ENCODE peak calls at places on chromosomes 12 and 14, in seven cellular contexts. One of them, this sample, is unnamed.

GRCh38 chr14:103089386-103090335 is 4.9 kb upstream of the EXOC3L4 start:
- DNase-seq in WERI-Rb-1: no peak
- DNase-seq in lower lobe of right lung: no peak
- DNase-seq in GM23248: no peak
- DNase-seq in fibroblast of lung: no peak
- DNase-seq in adrenal gland: no peak
- DNase-seq in heart left ventricle: no peak
- DNase-seq in this sample: no peak

GRCh38 chr12:94697631-94698030 is 47.3 kb upstream of the TMCC3 start:
- DNase-seq in WERI-Rb-1: no peak
- DNase-seq in lower lobe of right lung: no peak
- DNase-seq in GM23248: no peak
- DNase-seq in fibroblast of lung: no peak
- DNase-seq in adrenal gland: no peak
- DNase-seq in heart left ventricle: no peak
- DNase-seq in this sample: no peak

GRCh38 chr14:57031474-57031873 is 221.2 kb upstream of the OTX2 start:
- DNase-seq in WERI-Rb-1: no peak
- DNase-seq in lower lobe of right lung: no peak
- DNase-seq in GM23248: no peak
- DNase-seq in fibroblast of lung: no peak
- DNase-seq in adrenal gland: no peak
- DNase-seq in heart left ventricle: no peak
- DNase-seq in this sample: no peak

GRCh38 chr12:105100207-105100985 is 7.1 kb upstream of the WASHC4 start:
- DNase-seq in WERI-Rb-1: no peak
- DNase-seq in lower lobe of right lung: no peak
- DNase-seq in GM23248: peak; percentile 77
- DNase-seq in fibroblast of lung: peak; percentile 67
- DNase-seq in adrenal gland: no peak
- DNase-seq in heart left ventricle: no peak
- DNase-seq in this sample: no peak

GRCh38 chr12:54372113-54372806 is 8.0 kb upstream of the GPR84 start:
- DNase-seq in WERI-Rb-1: no peak
- DNase-seq in lower lobe of right lung: no peak
- DNase-seq in GM23248: no peak
- DNase-seq in fibroblast of lung: no peak
- DNase-seq in adrenal gland: no peak
- DNase-seq in heart left ventricle: no peak
- DNase-seq in this sample: no peak

GRCh38 chr14:92389598-92390126 is 66.7 kb downstream of the SLC24A4 start:
- DNase-seq in WERI-Rb-1: no peak
- DNase-seq in lower lobe of right lung: no peak
- DNase-seq in GM23248: no peak
- DNase-seq in fibroblast of lung: no peak
- DNase-seq in adrenal gland: no peak
- DNase-seq in heart left ventricle: no peak
- DNase-seq in this sample: no peak

GRCh38 chr12:49661191-49661590 is 37.8 kb downstream of the PRPF40B start:
- DNase-seq in WERI-Rb-1: no peak
- DNase-seq in lower lobe of right lung: no peak
- DNase-seq in GM23248: no peak
- DNase-seq in fibroblast of lung: no peak
- DNase-seq in adrenal gland: no peak
- DNase-seq in heart left ventricle: no peak
- DNase-seq in this sample: no peak

GRCh38 chr14:106691601-106692291 is 1165.4 kb downstream of the TMEM121 start:
- DNase-seq in WERI-Rb-1: peak; percentile 25
- DNase-seq in lower lobe of right lung: peak; percentile 56
- DNase-seq in GM23248: peak; percentile 0
- DNase-seq in fibroblast of lung: no peak
- DNase-seq in adrenal gland: peak; percentile 16
- DNase-seq in heart left ventricle: no peak
- DNase-seq in this sample: peak; percentile 40

GRCh38 chr12:121033625-121034349 is 5.3 kb downstream of the OASL start:
- DNase-seq in WERI-Rb-1: no peak
- DNase-seq in lower lobe of right lung: peak; percentile 43
- DNase-seq in GM23248: peak; percentile 78
- DNase-seq in fibroblast of lung: peak; percentile 51
- DNase-seq in adrenal gland: peak; percentile 49
- DNase-seq in heart left ventricle: no peak
- DNase-seq in this sample: peak; percentile 82

GRCh38 chr12:121455766-121456420 is 56.0 kb downstream of the RNF34 start:
- DNase-seq in WERI-Rb-1: no peak
- DNase-seq in lower lobe of right lung: no peak
- DNase-seq in GM23248: no peak
- DNase-seq in fibroblast of lung: no peak
- DNase-seq in adrenal gland: no peak
- DNase-seq in heart left ventricle: no peak
- DNase-seq in this sample: no peak

GRCh38 chr12:65170245-65170881 is 980 bp downstream of the LEMD3 start:
- DNase-seq in WERI-Rb-1: peak; percentile 74
- DNase-seq in lower lobe of right lung: peak; percentile 80
- DNase-seq in GM23248: peak; percentile 84
- DNase-seq in fibroblast of lung: peak; percentile 69
- DNase-seq in adrenal gland: peak; percentile 57
- DNase-seq in heart left ventricle: peak; percentile 49
- DNase-seq in this sample: peak; percentile 70

GRCh38 chr12:9736931-9737705 is 4.2 kb upstream of the CLECL1 start:
- DNase-seq in WERI-Rb-1: no peak
- DNase-seq in lower lobe of right lung: no peak
- DNase-seq in GM23248: no peak
- DNase-seq in fibroblast of lung: no peak
- DNase-seq in adrenal gland: no peak
- DNase-seq in heart left ventricle: no peak
- DNase-seq in this sample: peak; percentile 28

GRCh38 chr12:75784591-75784990 is 247.0 kb downstream of the PHLDA1 start:
- DNase-seq in WERI-Rb-1: no peak
- DNase-seq in lower lobe of right lung: no peak
- DNase-seq in GM23248: peak; percentile 5
- DNase-seq in fibroblast of lung: no peak
- DNase-seq in adrenal gland: peak; percentile 49
- DNase-seq in heart left ventricle: peak; percentile 46
- DNase-seq in this sample: no peak

GRCh38 chr12:83864064-83864463 is 1048.5 kb downstream of the SLC6A15 start:
- DNase-seq in WERI-Rb-1: no peak
- DNase-seq in lower lobe of right lung: no peak
- DNase-seq in GM23248: no peak
- DNase-seq in fibroblast of lung: no peak
- DNase-seq in adrenal gland: no peak
- DNase-seq in heart left ventricle: no peak
- DNase-seq in this sample: no peak

GRCh38 chr14:24681056-24681455 is 47.1 kb upstream of the GZMB start:
- DNase-seq in WERI-Rb-1: no peak
- DNase-seq in lower lobe of right lung: no peak
- DNase-seq in GM23248: no peak
- DNase-seq in fibroblast of lung: no peak
- DNase-seq in adrenal gland: no peak
- DNase-seq in heart left ventricle: no peak
- DNase-seq in this sample: no peak

GRCh38 chr12:90152897-90153624 is 444.4 kb upstream of the ATP2B1 start:
- DNase-seq in WERI-Rb-1: no peak
- DNase-seq in lower lobe of right lung: no peak
- DNase-seq in GM23248: peak; percentile 47
- DNase-seq in fibroblast of lung: no peak
- DNase-seq in adrenal gland: no peak
- DNase-seq in heart left ventricle: no peak
- DNase-seq in this sample: no peak

GRCh38 chr14:76080009-76080408 is 71.7 kb upstream of the GPATCH2L start:
- DNase-seq in WERI-Rb-1: peak; percentile 25
- DNase-seq in lower lobe of right lung: no peak
- DNase-seq in GM23248: no peak
- DNase-seq in fibroblast of lung: no peak
- DNase-seq in adrenal gland: no peak
- DNase-seq in heart left ventricle: no peak
- DNase-seq in this sample: no peak

GRCh38 chr14:37034410-37035285 is 137.8 kb downstream of the SLC25A21 start:
- DNase-seq in WERI-Rb-1: no peak
- DNase-seq in lower lobe of right lung: no peak
- DNase-seq in GM23248: peak; percentile 84
- DNase-seq in fibroblast of lung: peak; percentile 86
- DNase-seq in adrenal gland: no peak
- DNase-seq in heart left ventricle: no peak
- DNase-seq in this sample: no peak

GRCh38 chr14:38442208-38442607 is 186.3 kb upstream of the CLEC14A start:
- DNase-seq in WERI-Rb-1: no peak
- DNase-seq in lower lobe of right lung: no peak
- DNase-seq in GM23248: no peak
- DNase-seq in fibroblast of lung: no peak
- DNase-seq in adrenal gland: no peak
- DNase-seq in heart left ventricle: peak; percentile 14
- DNase-seq in this sample: no peak

GRCh38 chr14:37416264-37416663 is 178.8 kb downstream of the FOXA1 start:
- DNase-seq in WERI-Rb-1: no peak
- DNase-seq in lower lobe of right lung: no peak
- DNase-seq in GM23248: no peak
- DNase-seq in fibroblast of lung: no peak
- DNase-seq in adrenal gland: no peak
- DNase-seq in heart left ventricle: no peak
- DNase-seq in this sample: no peak

DNA sequence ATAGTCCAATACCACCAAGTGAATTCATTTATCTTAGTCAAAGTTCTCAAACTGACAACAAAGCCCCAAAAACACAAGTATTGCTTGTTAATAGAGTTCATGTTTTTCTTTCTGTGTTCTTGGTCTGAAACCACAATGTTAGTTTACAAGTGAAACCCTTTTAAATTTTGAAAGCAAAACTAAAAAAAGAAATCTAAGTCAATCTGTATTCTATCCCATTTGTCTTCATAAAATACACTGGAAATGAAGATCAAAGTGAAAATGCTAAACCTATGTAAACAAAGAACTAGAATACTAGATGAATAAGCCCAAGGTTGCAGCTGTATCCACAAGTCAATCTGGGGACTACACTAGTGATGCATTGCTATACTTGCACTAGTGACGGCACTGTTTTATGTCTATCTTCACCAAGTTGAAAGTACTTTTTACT is 10.4 kb downstream of the MAP4K5 start:
- DNase-seq in WERI-Rb-1: no peak
- DNase-seq in lower lobe of right lung: no peak
- DNase-seq in GM23248: no peak
- DNase-seq in fibroblast of lung: peak; percentile 78
- DNase-seq in adrenal gland: no peak
- DNase-seq in heart left ventricle: no peak
- DNase-seq in this sample: no peak
- H3K27ac ChIP-seq in WERI-Rb-1: no peak overlapping the region
- H3K27ac ChIP-seq in lower lobe of right lung: no peak overlapping the region
- H3K27ac ChIP-seq in GM23248: peak overlapping the region; percentile 75
- H3K27ac ChIP-seq in fibroblast of lung: peak overlapping the region; percentile 58
- H3K27ac ChIP-seq in adrenal gland: peak overlapping the region; percentile 74
- H3K27ac ChIP-seq in heart left ventricle: no peak overlapping the region
- H3K27ac ChIP-seq in this sample: peak overlapping the region; percentile 39

GRCh38 chr12:132610051-132610759 is at the start of gene LRCOL1:
- DNase-seq in WERI-Rb-1: no peak
- DNase-seq in lower lobe of right lung: peak; percentile 76
- DNase-seq in GM23248: peak; percentile 77
- DNase-seq in fibroblast of lung: peak; percentile 95
- DNase-seq in adrenal gland: peak; percentile 46
- DNase-seq in heart left ventricle: peak; percentile 71
- DNase-seq in this sample: no peak

GRCh38 chr12:132608231-132609171 is 1.9 kb downstream of the LRCOL1 start:
- DNase-seq in WERI-Rb-1: no peak
- DNase-seq in lower lobe of right lung: no peak
- DNase-seq in GM23248: no peak
- DNase-seq in fibroblast of lung: no peak
- DNase-seq in adrenal gland: no peak
- DNase-seq in heart left ventricle: no peak
- DNase-seq in this sample: no peak

GRCh38 chr12:132614029-132614428 is 3.6 kb upstream of the LRCOL1 start:
- DNase-seq in WERI-Rb-1: no peak
- DNase-seq in lower lobe of right lung: no peak
- DNase-seq in GM23248: no peak
- DNase-seq in fibroblast of lung: no peak
- DNase-seq in adrenal gland: no peak
- DNase-seq in heart left ventricle: no peak
- DNase-seq in this sample: no peak

GRCh38 chr12:132610896-132611602 is 667 bp upstream of the LRCOL1 start:
- DNase-seq in WERI-Rb-1: no peak
- DNase-seq in lower lobe of right lung: no peak
- DNase-seq in GM23248: no peak
- DNase-seq in fibroblast of lung: no peak
- DNase-seq in adrenal gland: no peak
- DNase-seq in heart left ventricle: no peak
- DNase-seq in this sample: no peak

GRCh38 chr12:132611620-132612019 is 1.2 kb upstream of the LRCOL1 start:
- DNase-seq in WERI-Rb-1: no peak
- DNase-seq in lower lobe of right lung: no peak
- DNase-seq in GM23248: no peak
- DNase-seq in fibroblast of lung: no peak
- DNase-seq in adrenal gland: no peak
- DNase-seq in heart left ventricle: no peak
- DNase-seq in this sample: no peak
- H3K27ac ChIP-seq in WERI-Rb-1: no peak overlapping the region
- H3K27ac ChIP-seq in lower lobe of right lung: no peak overlapping the region
- H3K27ac ChIP-seq in GM23248: no peak overlapping the region
- H3K27ac ChIP-seq in fibroblast of lung: no peak overlapping the region
- H3K27ac ChIP-seq in adrenal gland: no peak overlapping the region
- H3K27ac ChIP-seq in heart left ventricle: no peak overlapping the region
- H3K27ac ChIP-seq in this sample: no peak overlapping the region

GRCh38 chr12:92557422-92557724 is 145.4 kb upstream of the PLEKHG7 start:
- DNase-seq in WERI-Rb-1: peak; percentile 68
- DNase-seq in lower lobe of right lung: no peak
- DNase-seq in GM23248: no peak
- DNase-seq in fibroblast of lung: no peak
- DNase-seq in adrenal gland: no peak
- DNase-seq in heart left ventricle: no peak
- DNase-seq in this sample: no peak

GRCh38 chr12:92556622-92557421 is 146.0 kb upstream of the PLEKHG7 start:
- DNase-seq in WERI-Rb-1: no peak
- DNase-seq in lower lobe of right lung: no peak
- DNase-seq in GM23248: no peak
- DNase-seq in fibroblast of lung: no peak
- DNase-seq in adrenal gland: no peak
- DNase-seq in heart left ventricle: no peak
- DNase-seq in this sample: no peak

GRCh38 chr12:92554316-92554905 is 148.4 kb upstream of the PLEKHG7 start:
- DNase-seq in WERI-Rb-1: no peak
- DNase-seq in lower lobe of right lung: no peak
- DNase-seq in GM23248: no peak
- DNase-seq in fibroblast of lung: no peak
- DNase-seq in adrenal gland: no peak
- DNase-seq in heart left ventricle: no peak
- DNase-seq in this sample: no peak

GRCh38 chr12:92558241-92558773 is 144.5 kb upstream of the PLEKHG7 start:
- DNase-seq in WERI-Rb-1: no peak
- DNase-seq in lower lobe of right lung: no peak
- DNase-seq in GM23248: no peak
- DNase-seq in fibroblast of lung: no peak
- DNase-seq in adrenal gland: no peak
- DNase-seq in heart left ventricle: no peak
- DNase-seq in this sample: no peak

GRCh38 chr12:92556141-92556540 is 146.6 kb upstream of the PLEKHG7 start:
- DNase-seq in WERI-Rb-1: no peak
- DNase-seq in lower lobe of right lung: no peak
- DNase-seq in GM23248: no peak
- DNase-seq in fibroblast of lung: no peak
- DNase-seq in adrenal gland: no peak
- DNase-seq in heart left ventricle: no peak
- DNase-seq in this sample: no peak
- H3K27ac ChIP-seq in WERI-Rb-1: peak overlapping the region; percentile 75
- H3K27ac ChIP-seq in lower lobe of right lung: no peak overlapping the region
- H3K27ac ChIP-seq in GM23248: no peak overlapping the region
- H3K27ac ChIP-seq in fibroblast of lung: no peak overlapping the region
- H3K27ac ChIP-seq in adrenal gland: no peak overlapping the region
- H3K27ac ChIP-seq in heart left ventricle: no peak overlapping the region
- H3K27ac ChIP-seq in this sample: no peak overlapping the region

GRCh38 chr12:119167904-119168303 is 10.8 kb upstream of the HSPB8 start:
- DNase-seq in WERI-Rb-1: no peak
- DNase-seq in lower lobe of right lung: no peak
- DNase-seq in GM23248: no peak
- DNase-seq in fibroblast of lung: no peak
- DNase-seq in adrenal gland: no peak
- DNase-seq in heart left ventricle: no peak
- DNase-seq in this sample: no peak
- H3K27ac ChIP-seq in WERI-Rb-1: no peak overlapping the region
- H3K27ac ChIP-seq in lower lobe of right lung: no peak overlapping the region
- H3K27ac ChIP-seq in GM23248: no peak overlapping the region
- H3K27ac ChIP-seq in fibroblast of lung: no peak overlapping the region
- H3K27ac ChIP-seq in adrenal gland: no peak overlapping the region
- H3K27ac ChIP-seq in heart left ventricle: no peak overlapping the region
- H3K27ac ChIP-seq in this sample: no peak overlapping the region

This sample was measured in CD8-positive, alpha-beta memory T cell.